ENCODE peak calls at places on chromosomes 3 and 15, in seven cellular contexts. O is GM12892, I is GM23338, A is stomach, Y is transverse colon, W is GM12891, P is breast epithelium. C is an unnamed sample.
A peak's percentile ranks its signal among the peaks of the same experiment; 100 is the strongest.

GRCh38 chr3:48563382-48563918 is at the start of gene UCN2:
- DNase-seq in P (no peak), Y (no peak), O (no peak), W (no peak), A (no peak), I (no peak), C (no peak)

GRCh38 chr3:150765949-150766720 is 3.2 kb upstream of the SIAH2 start:
- DNase-seq in I (peak; percentile 11), Y (no peak), W (no peak), A (no peak), P (no peak), O (no peak), C (no peak)

GRCh38 chr3:160885791-160886286 is 129.8 kb downstream of the PPM1L start:
- DNase-seq in W (no peak), O (no peak), A (peak; percentile 44), I (peak; percentile 61), Y (peak; percentile 74), P (no peak), C (peak; percentile 68)

GRCh38 chr3:69791111-69791510 is 51.8 kb downstream of the MITF start:
- DNase-seq in P (no peak), Y (peak; percentile 48), O (no peak), A (peak; percentile 27), I (no peak), W (no peak), C (peak; percentile 51)

GRCh38 chr3:133896002-133896761 is 500 bp upstream of the RAB6B start:
- DNase-seq in P (no peak), O (no peak), A (no peak), W (no peak), Y (no peak), I (peak; percentile 62), C (no peak)

GRCh38 chr3:188058569-188059184 is 95.3 kb upstream of the LPP start:
- DNase-seq in Y (no peak), O (no peak), I (no peak), W (no peak), A (no peak), P (no peak), C (no peak)

GRCh38 chr3:126098391-126098858 is 14.5 kb upstream of the SLC41A3 start:
- DNase-seq in P (no peak), O (no peak), Y (no peak), A (no peak), W (no peak), I (no peak), C (no peak)

GRCh38 chr3:130894130-130894872 is 417 bp downstream of the ATP2C1 start:
- DNase-seq in W (peak; percentile 18), A (peak; percentile 32), O (peak; percentile 17), I (peak; percentile 61), P (no peak), Y (peak; percentile 44), C (no peak)

DNA sequence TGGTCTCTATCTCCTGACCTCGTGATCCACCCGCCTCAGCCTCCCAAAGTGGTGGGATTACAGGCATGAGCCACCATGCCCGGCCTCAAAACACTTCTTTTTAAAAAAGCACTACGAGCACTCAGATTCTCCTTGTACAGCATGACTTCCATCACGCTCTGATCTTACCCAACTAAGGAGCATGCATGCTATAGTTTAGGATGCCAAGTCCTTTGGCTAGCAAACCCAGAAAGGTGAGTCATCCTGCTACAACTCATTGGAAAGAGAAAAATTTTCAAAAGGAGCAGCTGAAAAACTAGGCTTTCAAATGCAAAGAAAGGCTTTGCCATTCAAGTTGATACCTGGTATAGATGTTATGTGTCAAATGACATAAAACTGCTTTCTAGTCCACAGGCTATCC is 70.3 kb upstream of the PRICKLE2 start:
- DNase-seq in A (no peak), W (no peak), O (no peak), I (no peak), P (no peak), Y (peak; percentile 9), C (no peak)
- TF ChIP-seq POLR2AphosphoS5 in A (no peak), W (no peak), O (no peak), I (no peak), P (no peak), Y (no peak), C (no peak)

GRCh38 chr3:4978259-4978965 is 825 bp upstream of the BHLHE40 start:
- DNase-seq in I (peak; percentile 86), O (peak; percentile 71), Y (peak; percentile 95), P (peak; percentile 97), W (peak; percentile 56), A (peak; percentile 95), C (no peak)

GRCh38 chr3:4977001-4977888 is 2.0 kb upstream of the BHLHE40 start:
- DNase-seq in A (peak; percentile 75), O (no peak), I (peak; percentile 71), W (no peak), Y (peak; percentile 79), P (peak; percentile 79), C (no peak)

GRCh38 chr3:4979401-4980228 is at the start of gene BHLHE40:
- DNase-seq in A (no peak), W (no peak), I (peak; percentile 72), O (no peak), Y (peak; percentile 44), P (no peak), C (no peak)

GRCh38 chr3:4978966-4979400 is 254 bp upstream of the BHLHE40 start:
- DNase-seq in A (peak; percentile 94), W (peak; percentile 69), P (peak; percentile 96), Y (peak; percentile 94), O (peak; percentile 74), I (peak; percentile 72), C (no peak)

GRCh38 chr3:4977889-4978258 is 1.4 kb upstream of the BHLHE40 start:
- DNase-seq in O (no peak), I (peak; percentile 66), A (no peak), P (no peak), Y (no peak), W (no peak), C (no peak)
- TF ChIP-seq POLR2AphosphoS5 in O (no peak), I (no peak), A (no peak), P (no peak), Y (no peak), W (no peak), C (no peak)

DNA sequence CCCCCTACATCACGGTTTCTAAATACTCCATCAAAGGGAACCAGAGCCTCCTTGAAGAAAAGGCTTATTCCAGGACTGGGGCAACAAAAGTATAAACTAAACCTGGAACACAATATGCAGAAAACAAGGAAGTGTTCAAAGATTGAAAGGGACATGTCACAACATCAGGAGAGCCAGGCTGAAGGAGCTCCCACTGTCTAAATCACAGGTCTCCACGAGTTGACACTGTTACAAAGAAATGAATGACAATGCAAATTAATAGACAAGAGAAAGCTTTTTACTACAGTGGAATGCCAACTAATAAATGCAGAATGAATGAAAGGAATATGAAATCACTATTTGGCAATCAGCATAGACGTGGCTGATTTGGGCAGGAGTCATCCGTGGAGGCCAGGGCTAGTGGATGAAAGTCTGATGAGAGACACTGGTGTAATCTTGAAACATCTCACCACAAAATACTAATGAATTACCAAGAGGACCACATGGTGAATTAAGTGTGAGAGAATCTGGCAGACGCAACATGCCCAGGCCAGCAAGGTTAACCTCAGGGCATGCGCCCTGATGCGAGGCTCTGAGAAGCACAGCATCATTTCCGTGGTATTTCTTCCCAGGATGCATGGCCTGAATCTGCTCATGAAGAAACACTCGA is 123.8 kb upstream of the TJP1 start:
- DNase-seq in O (no peak), I (no peak), P (no peak), W (no peak), Y (no peak), A (no peak), C (no peak)
- TF ChIP-seq POLR2AphosphoS5 in O (no peak), I (no peak), P (no peak), W (no peak), Y (no peak), A (no peak), C (no peak)

DNA sequence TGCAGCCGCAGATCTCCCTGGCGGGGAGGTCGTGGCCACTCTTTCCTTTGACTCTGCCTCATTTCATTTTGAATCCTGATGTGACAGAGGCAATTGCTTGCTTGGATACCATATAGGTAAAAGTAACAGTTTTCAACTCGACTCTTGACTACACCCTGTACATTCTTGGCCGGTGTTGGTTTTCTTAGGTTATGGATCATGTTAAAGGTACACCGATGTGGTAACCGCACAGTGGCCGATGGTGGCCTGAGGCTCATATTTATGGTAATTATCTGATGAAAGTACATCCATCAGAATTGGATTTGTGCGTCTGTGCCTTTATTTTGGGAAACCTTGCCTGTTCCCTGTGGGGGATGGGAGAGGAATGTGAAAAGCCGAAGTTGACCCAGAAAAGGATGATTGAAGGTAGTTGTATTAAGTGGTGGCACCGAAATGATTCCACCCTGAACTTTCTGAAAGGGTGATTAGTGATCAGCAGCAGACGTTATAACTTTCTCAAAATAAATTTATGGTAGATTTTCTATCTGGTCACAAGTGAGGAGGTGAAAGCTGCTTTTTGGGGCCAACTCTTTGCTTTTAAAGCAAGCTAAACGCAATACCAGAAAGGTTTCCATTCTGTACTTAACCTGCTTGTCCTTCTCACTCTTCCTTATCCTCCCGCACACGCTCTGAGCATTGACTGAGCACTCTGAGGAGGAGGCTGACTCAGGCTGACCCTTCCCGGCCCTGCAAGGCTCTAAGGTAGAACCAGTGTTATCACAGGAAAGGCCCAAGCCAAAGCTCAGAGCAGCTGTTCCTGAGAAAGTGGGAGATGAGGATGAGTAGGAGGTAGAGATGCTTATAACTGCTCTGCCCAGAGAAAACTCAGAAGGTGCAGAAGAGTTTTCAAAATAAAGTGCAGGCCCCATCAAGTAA is 2.0 kb downstream of the B3GNT5 start:
- DNase-seq in Y (no peak), I (no peak), A (peak; percentile 52), P (no peak), W (no peak), O (no peak), C (no peak)
- TF ChIP-seq POLR2AphosphoS5 in Y (no peak), I (no peak), A (peak; percentile 59), P (no peak), W (no peak), O (no peak), C (no peak)

GRCh38 chr3:72177075-72178050 is 392.4 kb upstream of the PROK2 start:
- DNase-seq in P (no peak), O (peak; percentile 48), I (no peak), W (peak; percentile 38), Y (peak; percentile 41), A (peak; percentile 28), C (no peak)
- TF ChIP-seq POLR2AphosphoS5 in P (no peak), O (no peak), I (no peak), W (no peak), Y (peak; percentile 18), A (no peak), C (no peak)

GRCh38 chr3:195442573-195443390 is at the start of gene ACAP2:
- DNase-seq in O (peak; percentile 97), I (peak; percentile 99), P (peak; percentile 100), A (peak; percentile 100), Y (peak; percentile 100), W (peak; percentile 96), C (peak; percentile 94)
- TF ChIP-seq POLR2AphosphoS5 in O (peak; percentile 91), I (peak; percentile 91), P (peak; percentile 92), A (peak; percentile 98), Y (peak; percentile 96), W (peak; percentile 94), C (peak; percentile 57)

C was measured in SK-N-MC.